ENCODE peak calls at places on chromosomes 7 and 10, in eight cellular contexts. Y is germinal center, Z is H7, P is IMR-90, L is ACHN, H is K562, N is fibroblast of the conjunctiva, D is PC-3. R is an unnamed sample.

GRCh38 chr7:158569858-158570239 is 17.8 kb downstream of the PTPRN2 start:
- DNase-seq in Y (peak), Z (peak), P (no peak), L (no peak), H (no peak), N (no peak), D (no peak), R (no peak)

GRCh38 chr10:110137142-110137545 is 70.3 kb upstream of the MXI1 start:
- DNase-seq in Y (peak), Z (peak), P (peak), L (peak), H (peak), N (peak), D (peak), R (peak)

GRCh38 chr7:44145419-44145968 is 4.4 kb upstream of the MYL7 start:
- DNase-seq in Y (peak), Z (peak), P (no peak), L (no peak), H (peak), N (no peak), D (no peak), R (no peak)

GRCh38 chr7:99365318-99366141 is 9.0 kb upstream of the ARPC1B start:
- DNase-seq in Y (peak), Z (peak), P (no peak), L (peak), H (peak), N (no peak), D (peak), R (peak)

GRCh38 chr10:131978851-131979250 is 2.9 kb downstream of the BNIP3 start:
- DNase-seq in Y (no peak), Z (peak), P (no peak), L (no peak), H (no peak), N (no peak), D (no peak), R (no peak)

GRCh38 chr10:121578298-121578697 is 19.9 kb downstream of the FGFR2 start:
- DNase-seq in Y (no peak), Z (no peak), P (no peak), L (no peak), H (no peak), N (no peak), D (no peak), R (no peak)

GRCh38 chr7:3210531-3210930 is 90.5 kb upstream of the SDK1 start:
- DNase-seq in Y (no peak), Z (peak), P (no peak), L (no peak), H (no peak), N (no peak), D (no peak), R (no peak)

GRCh38 chr10:117168135-117168674 is 29.1 kb upstream of the KCNK18 start:
- DNase-seq in Y (peak), Z (peak), P (peak), L (peak), H (peak), N (peak), D (peak), R (peak)

GRCh38 chr10:1829712-1830111 is 92.4 kb upstream of the ADARB2 start:
- DNase-seq in Y (no peak), Z (no peak), P (no peak), L (no peak), H (no peak), N (no peak), D (no peak), R (no peak)

GRCh38 chr10:1360011-1360580 is 303.9 kb downstream of the WDR37 start:
- DNase-seq in Y (no peak), Z (peak), P (no peak), L (no peak), H (peak), N (no peak), D (no peak), R (no peak)

GRCh38 chr7:80498481-80499349 is 13.1 kb downstream of the GNAT3 start:
- DNase-seq in Y (no peak), Z (no peak), P (peak), L (no peak), H (no peak), N (peak), D (peak), R (no peak)

GRCh38 chr10:78992333-78992732 is 76.4 kb upstream of the ZMIZ1 start:
- DNase-seq in Y (peak), Z (no peak), P (no peak), L (no peak), H (no peak), N (no peak), D (no peak), R (no peak)

GRCh38 chr10:11631890-11632587 is 20.6 kb upstream of the USP6NL start:
- DNase-seq in Y (peak), Z (no peak), P (no peak), L (no peak), H (no peak), N (no peak), D (no peak), R (no peak)

GRCh38 chr10:133534417-133534816 is 7.3 kb downstream of the CYP2E1 start:
- DNase-seq in Y (no peak), Z (no peak), P (no peak), L (no peak), H (no peak), N (no peak), D (no peak), R (no peak)

GRCh38 chr10:116775488-116776400 is 33.4 kb upstream of the HSPA12A start:
- DNase-seq in Y (no peak), Z (no peak), P (no peak), L (no peak), H (no peak), N (no peak), D (no peak), R (no peak)

GRCh38 chr10:75542902-75543301 is 111.5 kb downstream of the LRMDA start:
- DNase-seq in Y (no peak), Z (no peak), P (no peak), L (no peak), H (no peak), N (peak), D (no peak), R (no peak)

GRCh38 chr10:35643151-35643975 is 1.3 kb upstream of the FZD8 start:
- DNase-seq in Y (peak), Z (peak), P (peak), L (peak), H (peak), N (peak), D (peak), R (peak)

GRCh38 chr7:147103224-147103623 is 986.6 kb downstream of the CNTNAP2 start:
- DNase-seq in Y (no peak), Z (no peak), P (no peak), L (no peak), H (no peak), N (no peak), D (no peak), R (no peak)

GRCh38 chr7:17521437-17521836 is 223.0 kb downstream of the AHR start:
- DNase-seq in Y (no peak), Z (no peak), P (peak), L (peak), H (no peak), N (no peak), D (peak), R (no peak)

R was measured in DMS53.